ENCODE peak calls at places on chromosomes 11 and 22, in five cellular contexts. L is A549, X is astrocyte of the spinal cord, D is AG09309, W is stomach. Y is an unnamed sample.

GRCh38 chr11:66604161-66604560 is 11.2 kb downstream of the CCS start:
- DNase-seq in D (no peak), W (no peak), X (no peak), L (no peak), Y (no peak)

GRCh38 chr11:69825037-69825834 is 6.0 kb upstream of the FGF3 start:
- DNase-seq in D (no peak), X (no peak), W (peak), L (peak), Y (no peak)

GRCh38 chr11:65983589-65983987 is 18.4 kb downstream of the EIF1AD start:
- DNase-seq in X (no peak), W (no peak), L (no peak), D (no peak), Y (no peak)

GRCh38 chr11:64359712-64360402 is 895 bp downstream of the RPS6KA4 start:
- DNase-seq in D (no peak), W (peak), X (no peak), L (no peak), Y (no peak)

GRCh38 chr22:39463931-39464390 is 7.1 kb downstream of the MGAT3 start:
- DNase-seq in D (no peak), X (no peak), L (no peak), W (no peak), Y (no peak)

GRCh38 chr11:106306942-106307341 is 229.5 kb downstream of the AASDHPPT start:
- DNase-seq in X (no peak), D (no peak), W (no peak), L (peak), Y (no peak)

GRCh38 chr11:19669511-19669910 is 43.1 kb upstream of the NAV2 start:
- DNase-seq in X (no peak), D (no peak), W (no peak), L (no peak), Y (no peak)

GRCh38 chr11:39209966-39210365 is 2249.5 kb downstream of the LRRC4C start:
- DNase-seq in L (no peak), X (no peak), W (no peak), D (no peak), Y (no peak)

GRCh38 chr11:69301491-69302401 is 7.8 kb downstream of the MYEOV start:
- DNase-seq in L (peak), D (no peak), X (peak), W (peak), Y (no peak)

GRCh38 chr11:112503410-112503809 is 242.8 kb upstream of the PLET1 start:
- DNase-seq in D (no peak), X (no peak), W (no peak), L (no peak), Y (no peak)

GRCh38 chr11:18633256-18634139 is 644 bp downstream of the SPTY2D1 start:
- DNase-seq in W (no peak), X (peak), L (no peak), D (no peak), Y (peak)

GRCh38 chr11:64591257-64592233 is 525 bp downstream of the SLC22A12 start:
- DNase-seq in D (no peak), W (no peak), L (no peak), X (no peak), Y (no peak)

GRCh38 chr11:10664511-10664910 is 29.0 kb downstream of the IRAG1 start:
- DNase-seq in W (no peak), L (no peak), D (no peak), X (no peak), Y (no peak)

GRCh38 chr11:131463162-131463561 is 92.7 kb downstream of the NTM start:
- DNase-seq in D (no peak), W (no peak), X (no peak), L (no peak), Y (no peak)

GRCh38 chr11:128632151-128632791 is 44.9 kb upstream of the ETS1 start:
- DNase-seq in W (no peak), L (peak), X (peak), D (peak), Y (peak)

GRCh38 chr11:44860346-44860745 is 90.3 kb downstream of the TP53I11 start:
- DNase-seq in D (no peak), X (no peak), L (no peak), W (no peak), Y (no peak)

GRCh38 chr11:6626971-6627761 is 7.9 kb upstream of the TPP1 start:
- DNase-seq in D (no peak), W (no peak), X (no peak), L (no peak), Y (no peak)

GRCh38 chr11:45407226-45407625 is 121.1 kb upstream of the SYT13 start:
- DNase-seq in X (no peak), W (peak), L (no peak), D (no peak), Y (no peak)

GRCh38 chr22:43535741-43536140 is 123.9 kb downstream of the MPPED1 start:
- DNase-seq in X (no peak), D (no peak), W (peak), L (no peak), Y (no peak)

GRCh38 chr22:17775781-17776470 is 1.7 kb upstream of the BID start:
- DNase-seq in X (no peak), L (no peak), D (no peak), W (no peak), Y (no peak)

GRCh38 chr22:39475337-39475736 is 18.5 kb downstream of the MGAT3 start:
- DNase-seq in W (no peak), L (no peak), X (no peak), D (no peak), Y (no peak)

GRCh38 chr11:112097734-112098528 is 11.3 kb downstream of the SDHD start:
- DNase-seq in W (no peak), L (no peak), D (no peak), X (no peak), Y (no peak)

GRCh38 chr11:66882540-66882939 is 25.7 kb downstream of the LRFN4 start:
- DNase-seq in L (no peak), D (no peak), X (no peak), W (peak), Y (no peak)

GRCh38 chr22:29307658-29308147 is 1.3 kb downstream of the GAS2L1 start:
- DNase-seq in X (no peak), L (no peak), D (no peak), W (no peak), Y (no peak)

GRCh38 chr11:74699615-74700396 is 31.4 kb downstream of the CHRDL2 start:
- DNase-seq in D (no peak), W (no peak), L (no peak), X (no peak), Y (no peak)

GRCh38 chr11:3642071-3642951 is 519 bp upstream of the ART5 start:
- DNase-seq in W (peak), D (no peak), X (peak), L (peak), Y (peak)

GRCh38 chr11:92504004-92504403 is 279.4 kb downstream of the FAT3 start:
- DNase-seq in X (no peak), D (no peak), W (no peak), L (no peak), Y (no peak)

GRCh38 chr11:123202723-123203122 is 7.7 kb upstream of the CLMP start:
- DNase-seq in D (no peak), X (no peak), W (no peak), L (no peak), Y (no peak)

GRCh38 chr11:104798794-104799193 is 99.5 kb downstream of the CASP12 start:
- DNase-seq in W (no peak), L (no peak), X (peak), D (no peak), Y (no peak)

GRCh38 chr11:131867457-131868257 is 497.2 kb downstream of the NTM start:
- DNase-seq in X (peak), D (peak), L (peak), W (peak), Y (peak)

GRCh38 chr11:102138677-102139076 is 28.4 kb downstream of the YAP1 start:
- DNase-seq in W (no peak), X (peak), L (no peak), D (no peak), Y (no peak)

GRCh38 chr11:19744130-19744529 is 31.5 kb downstream of the NAV2 start:
- DNase-seq in X (no peak), W (no peak), L (no peak), D (no peak), Y (no peak)

GRCh38 chr11:106021181-106021966 is 666 bp downstream of the MSANTD4 start:
- DNase-seq in X (no peak), L (no peak), W (no peak), D (peak), Y (no peak)

GRCh38 chr11:37710031-37710430 is 1112.0 kb upstream of the RAG2 start:
- DNase-seq in D (peak), X (peak), L (no peak), W (no peak), Y (no peak)

GRCh38 chr11:73210916-73211667 is 7.0 kb upstream of the P2RY2 start:
- DNase-seq in L (no peak), X (no peak), D (no peak), W (no peak), Y (no peak)

GRCh38 chr22:41286639-41287091 is 678 bp upstream of the RANGAP1 start:
- DNase-seq in L (peak), W (no peak), X (no peak), D (no peak), Y (no peak)

GRCh38 chr22:23192133-23192532 is 11.8 kb downstream of the BCR start:
- DNase-seq in X (no peak), D (no peak), L (no peak), W (peak), Y (no peak)

GRCh38 chr11:133219543-133219942 is 312.8 kb downstream of the OPCML start:
- DNase-seq in D (no peak), L (no peak), X (no peak), W (no peak), Y (no peak)

GRCh38 chr22:22069450-22070370 is 87.1 kb upstream of the TOP3B start:
- DNase-seq in W (no peak), D (no peak), L (no peak), X (no peak), Y (no peak)
- TF ChIP-seq CTCF in W (no peak), D (no peak), L (no peak), X (no peak), Y (no peak)

DNA sequence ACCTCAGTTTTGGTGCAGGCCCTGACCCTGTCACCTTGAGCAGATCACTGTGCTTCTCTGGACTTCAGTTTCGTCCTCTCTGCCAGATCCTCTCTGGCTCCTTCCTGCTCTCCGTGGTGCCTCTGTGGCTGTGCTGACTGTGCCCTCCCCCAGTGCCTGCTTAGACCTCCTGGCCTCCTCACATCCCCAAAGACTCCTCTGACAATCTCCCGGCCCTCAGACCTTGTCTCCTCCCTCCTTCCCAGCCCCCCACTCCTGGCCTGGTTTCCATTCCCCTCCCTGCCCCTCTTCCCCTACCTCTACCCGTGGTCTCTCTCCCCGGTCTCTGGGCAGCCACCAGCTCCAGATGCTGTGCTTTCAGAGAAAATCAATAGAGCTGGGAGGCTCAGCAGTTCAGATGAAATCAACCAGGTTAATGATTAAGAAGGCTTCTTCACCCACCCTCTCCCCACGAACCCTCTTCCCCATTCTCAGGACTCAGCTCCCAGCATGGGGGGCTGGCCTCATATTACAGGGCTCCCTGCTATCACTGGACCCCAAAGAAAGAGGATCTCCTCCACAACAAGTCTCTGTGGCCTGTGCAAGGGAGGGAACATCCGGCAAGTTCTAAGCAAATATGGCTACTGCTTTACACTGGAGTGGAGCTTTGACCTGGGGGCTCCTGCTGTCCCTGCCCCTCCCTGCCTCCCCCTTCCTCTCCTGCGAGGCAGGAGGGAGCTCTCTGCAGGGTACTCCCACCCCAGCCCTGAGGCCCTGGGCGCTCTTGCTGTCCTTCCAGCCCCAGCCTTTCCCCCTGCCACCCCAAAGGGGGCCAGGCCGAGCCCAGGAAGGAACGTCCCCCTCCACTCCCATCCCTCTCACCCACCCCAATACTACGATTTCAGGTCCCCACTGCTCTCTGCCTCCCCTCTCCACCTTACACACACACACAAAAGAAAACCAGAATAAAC is 8.5 kb downstream of the BACE1-AS start:
- DNase-seq in W (no peak), X (no peak), L (no peak), D (no peak), Y (no peak)
- H3K4me3 ChIP-seq in W (no peak), X (no peak), L (no peak), D (no peak), Y (no peak)

DNA sequence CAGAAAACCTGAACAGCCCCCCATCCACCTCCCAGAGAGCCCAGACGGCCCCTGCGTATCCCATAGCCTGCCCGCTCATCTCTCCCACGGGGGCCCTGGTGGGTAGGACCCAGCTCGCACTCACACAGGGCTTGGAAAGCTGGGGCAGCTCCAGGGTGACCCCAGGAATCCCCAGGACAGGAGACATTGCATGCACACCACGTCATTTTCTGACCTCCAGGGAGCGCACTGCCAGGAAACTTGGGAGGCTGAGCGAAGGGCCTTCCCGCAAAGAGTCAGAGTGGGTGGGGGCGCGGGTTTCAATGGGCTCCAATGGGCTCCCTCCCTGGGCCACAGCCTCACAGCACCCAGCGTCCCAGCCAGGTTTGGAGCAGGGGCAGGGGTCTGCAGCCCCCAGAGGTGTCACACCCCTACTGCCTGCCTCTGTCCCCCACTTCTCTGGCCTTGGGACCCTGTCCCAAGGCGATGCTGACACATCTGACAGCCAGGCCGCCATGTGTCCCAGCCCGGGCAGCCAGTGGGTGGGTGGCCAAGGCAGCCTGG is 8.2 kb upstream of the SYT8 start:
- DNase-seq in W (peak), L (peak), D (peak), X (peak), Y (no peak)
- TF ChIP-seq CTCF in W (no peak), L (no peak), D (peak), X (peak), Y (peak)

GRCh38 chr22:30390974-30391691 is 3.9 kb upstream of the RNF215 start:
- DNase-seq in L (peak), D (peak), W (peak), X (peak), Y (peak)

GRCh38 chr22:30396871-30397655 is at the start of gene SEC14L2:
- DNase-seq in W (peak), D (no peak), L (peak), X (peak), Y (no peak)

GRCh38 chr22:30393322-30393680 is 3.5 kb upstream of the SEC14L2 start:
- DNase-seq in D (no peak), X (no peak), L (no peak), W (no peak), Y (no peak)

GRCh38 chr22:30393885-30394284 is 2.9 kb upstream of the SEC14L2 start:
- DNase-seq in X (no peak), L (no peak), W (no peak), D (no peak), Y (no peak)

DNA sequence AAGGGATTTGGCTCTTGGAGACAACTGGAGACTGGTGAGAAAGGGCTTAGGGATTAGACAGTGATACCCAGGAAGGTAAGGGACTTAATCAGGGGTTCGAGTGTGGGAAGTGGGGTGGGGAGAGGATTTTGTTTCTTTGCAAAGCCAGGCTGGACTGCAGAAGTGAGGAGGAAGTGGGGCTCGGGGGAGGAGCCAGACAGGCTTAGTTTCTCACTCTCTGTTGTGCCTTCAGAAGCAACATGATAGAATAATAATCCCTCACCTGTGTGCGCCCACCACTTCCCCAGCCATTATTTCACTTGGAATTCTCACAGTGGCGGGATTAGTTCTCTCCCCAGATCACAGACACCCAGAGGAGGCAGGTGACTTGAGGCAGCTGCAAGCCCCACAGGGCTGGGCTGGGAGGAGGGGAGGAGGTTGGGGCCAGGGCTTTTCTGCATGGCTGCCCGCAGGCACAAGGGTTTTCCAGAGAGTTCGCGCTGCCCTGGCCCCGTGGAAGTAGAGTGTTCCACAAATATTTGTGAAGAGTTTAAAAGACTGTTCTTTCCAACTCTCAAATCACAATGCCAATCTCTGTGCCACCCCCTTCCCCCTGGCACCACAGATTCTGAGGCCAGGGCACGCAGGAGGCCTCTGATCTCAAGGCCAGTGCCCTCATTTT is 4.0 kb upstream of the SEC14L2 start:
- DNase-seq in D (no peak), X (no peak), W (peak), L (no peak), Y (peak)
- H3K4me3 ChIP-seq in D (no peak), X (no peak), W (no peak), L (no peak), Y (no peak)

GRCh38 chr22:37782340-37783168 is 25.2 kb upstream of the GCAT start:
- DNase-seq in D (no peak), W (no peak), X (peak), L (no peak), Y (no peak)
- TF ChIP-seq CTCF in D (no peak), W (no peak), X (peak), L (no peak), Y (no peak)

GRCh38 chr22:50463188-50463900 is 11.5 kb downstream of the SBF1 start:
- DNase-seq in D (no peak), L (no peak), W (no peak), X (no peak), Y (no peak)

GRCh38 chr22:50467341-50467740 is 7.5 kb downstream of the SBF1 start:
- DNase-seq in D (no peak), W (no peak), L (no peak), X (no peak), Y (no peak)

GRCh38 chr22:50464451-50464850 is 10.4 kb downstream of the SBF1 start:
- DNase-seq in L (no peak), W (no peak), D (no peak), X (no peak), Y (no peak)

GRCh38 chr22:50465066-50465465 is 9.8 kb downstream of the SBF1 start:
- DNase-seq in X (no peak), L (no peak), D (no peak), W (no peak), Y (no peak)

GRCh38 chr22:50465531-50465930 is 9.3 kb downstream of the SBF1 start:
- DNase-seq in L (no peak), W (no peak), X (no peak), D (no peak), Y (no peak)
- H3K4me3 ChIP-seq in L (no peak), W (no peak), X (no peak), D (no peak), Y (no peak)